ENCODE peak calls at places on chromosome 19, in four cellular contexts. G, F, X and O are unnamed samples.

GRCh38 chr19:49214701-49215100 is 57.1 kb downstream of the TRPM4 start:
- DNase-seq in X (no peak), G (no peak), F (no peak), O (no peak)

GRCh38 chr19:15195381-15195964 is 5.3 kb downstream of the NOTCH3 start:
- DNase-seq in F (peak), X (peak), G (no peak), O (peak)

GRCh38 chr19:45769821-45770191 is 754 bp upstream of the SIX5 start:
- DNase-seq in G (peak), F (no peak), X (no peak), O (peak)

GRCh38 chr19:5191091-5191490 is 149.5 kb downstream of the PTPRS start:
- DNase-seq in G (no peak), F (no peak), X (no peak), O (no peak)

GRCh38 chr19:10550336-10550735 is 6.6 kb downstream of the ATG4D start:
- DNase-seq in X (no peak), F (no peak), G (no peak), O (no peak)

GRCh38 chr19:1252221-1252817 is 3.9 kb downstream of the MIDN start:
- DNase-seq in F (peak), G (peak), X (peak), O (no peak)

GRCh38 chr19:30318936-30319335 is 53.2 kb upstream of the ZNF536 start:
- DNase-seq in F (no peak), X (no peak), G (no peak), O (no peak)

GRCh38 chr19:295687-296370 is 4.6 kb upstream of the PLPP2 start:
- DNase-seq in X (no peak), G (no peak), F (no peak), O (no peak)

GRCh38 chr19:6161271-6161850 is 25.9 kb downstream of the ACSBG2 start:
- DNase-seq in X (no peak), F (no peak), G (no peak), O (no peak)

GRCh38 chr19:48635966-48636858 is 967 bp downstream of the DBP start:
- DNase-seq in G (no peak), X (no peak), F (no peak), O (no peak)

GRCh38 chr19:49555600-49556411 is 24.6 kb downstream of the NOSIP start:
- DNase-seq in X (peak), F (peak), G (peak), O (peak)

GRCh38 chr19:3698386-3698950 is 1.8 kb downstream of the PIP5K1C start:
- DNase-seq in F (no peak), X (no peak), G (no peak), O (no peak)

GRCh38 chr19:19595171-19595701 is 23.3 kb downstream of the PBX4 start:
- DNase-seq in F (no peak), G (peak), X (no peak), O (no peak)

GRCh38 chr19:15417699-15418098 is 1.1 kb downstream of the AKAP8L start:
- DNase-seq in F (no peak), X (no peak), G (no peak), O (no peak)

GRCh38 chr19:15276620-15277019 is 44.4 kb upstream of the EPHX3 start:
- DNase-seq in G (no peak), X (no peak), F (no peak), O (no peak)

GRCh38 chr19:41339936-41340335 is 13.8 kb downstream of the TGFB1 start:
- DNase-seq in X (no peak), G (no peak), F (no peak), O (no peak)

DNA sequence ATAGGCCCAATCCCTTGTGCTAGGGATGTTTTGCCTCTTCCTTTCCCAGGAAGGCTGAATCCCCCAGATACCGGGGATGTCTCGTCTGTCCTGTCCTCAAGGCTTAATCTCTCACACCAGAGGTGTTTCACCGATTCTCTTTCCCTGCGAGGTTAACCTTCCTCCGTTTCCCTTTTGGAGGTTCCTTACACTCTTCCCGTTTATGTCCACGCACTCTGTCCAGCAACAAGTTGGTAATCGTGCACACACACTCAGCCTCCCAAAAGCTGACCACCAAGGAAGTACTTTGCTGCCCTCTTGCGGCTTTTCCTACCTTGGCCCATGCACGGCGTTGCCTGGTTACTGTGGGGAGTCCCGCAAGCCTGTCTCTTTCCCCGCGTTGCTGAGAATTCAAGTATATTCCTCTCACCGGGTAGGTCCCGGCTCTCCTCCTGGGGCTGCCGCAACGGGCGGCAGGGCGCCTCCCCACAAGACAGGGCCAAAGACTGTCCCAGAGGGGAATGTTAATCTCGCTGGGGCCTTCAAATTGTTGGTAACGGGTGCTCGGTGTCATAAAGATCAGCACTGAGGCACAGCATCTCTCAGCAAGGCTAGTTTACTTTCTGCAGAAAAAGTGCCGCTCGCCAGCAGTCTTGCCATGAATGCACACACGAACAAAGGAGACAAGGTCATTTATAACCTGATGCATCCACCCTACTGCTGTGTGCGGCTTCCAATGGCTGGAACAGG is 36.7 kb upstream of the CD177 start:
- DNase-seq in F (no peak), X (no peak), G (no peak), O (no peak)
- TF ChIP-seq CTCF in F (no peak), X (no peak), G (no peak), O (no peak)

DNA sequence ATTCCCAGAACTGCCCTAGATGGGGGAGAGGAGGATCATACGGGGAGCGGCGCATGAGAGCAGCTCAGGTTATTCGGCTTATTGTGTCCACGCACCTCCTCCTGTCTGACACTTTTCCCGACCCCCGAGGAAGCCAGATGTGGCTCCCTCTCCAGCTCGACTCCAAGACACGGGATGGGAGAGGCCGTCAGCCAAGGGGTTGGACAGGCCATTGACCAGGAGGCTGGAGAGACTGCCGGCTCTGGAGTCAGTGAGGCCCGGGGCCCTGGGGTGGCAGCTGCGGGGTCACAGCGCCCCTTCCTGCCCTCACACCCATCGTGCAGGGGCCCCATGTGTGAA is 2.9 kb downstream of the DMKN start:
- DNase-seq in X (no peak), G (no peak), F (no peak), O (no peak)
- TF ChIP-seq CTCF in X (peak), G (no peak), F (peak), O (peak)

DNA sequence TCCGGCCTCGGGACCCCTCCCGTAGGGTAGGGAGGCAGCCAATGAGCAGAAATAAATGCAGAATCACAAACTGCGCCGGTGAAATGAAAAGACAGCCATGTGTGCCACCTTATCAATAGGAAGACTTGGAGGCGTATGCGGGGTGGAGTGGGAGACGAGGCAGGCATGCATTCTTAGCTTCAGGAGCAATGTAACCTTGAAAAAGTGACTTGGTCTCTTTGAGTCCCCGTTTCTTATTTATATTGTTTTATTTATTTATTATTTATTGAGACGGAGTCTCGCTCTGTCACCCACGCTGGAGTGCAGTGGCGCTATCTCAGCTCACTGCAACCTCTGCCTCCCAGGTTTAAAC is 16.0 kb downstream of the SSC5D start:
- DNase-seq in G (no peak), F (no peak), X (no peak), O (no peak)
- TF ChIP-seq CTCF in G (no peak), F (peak), X (no peak), O (peak)

DNA sequence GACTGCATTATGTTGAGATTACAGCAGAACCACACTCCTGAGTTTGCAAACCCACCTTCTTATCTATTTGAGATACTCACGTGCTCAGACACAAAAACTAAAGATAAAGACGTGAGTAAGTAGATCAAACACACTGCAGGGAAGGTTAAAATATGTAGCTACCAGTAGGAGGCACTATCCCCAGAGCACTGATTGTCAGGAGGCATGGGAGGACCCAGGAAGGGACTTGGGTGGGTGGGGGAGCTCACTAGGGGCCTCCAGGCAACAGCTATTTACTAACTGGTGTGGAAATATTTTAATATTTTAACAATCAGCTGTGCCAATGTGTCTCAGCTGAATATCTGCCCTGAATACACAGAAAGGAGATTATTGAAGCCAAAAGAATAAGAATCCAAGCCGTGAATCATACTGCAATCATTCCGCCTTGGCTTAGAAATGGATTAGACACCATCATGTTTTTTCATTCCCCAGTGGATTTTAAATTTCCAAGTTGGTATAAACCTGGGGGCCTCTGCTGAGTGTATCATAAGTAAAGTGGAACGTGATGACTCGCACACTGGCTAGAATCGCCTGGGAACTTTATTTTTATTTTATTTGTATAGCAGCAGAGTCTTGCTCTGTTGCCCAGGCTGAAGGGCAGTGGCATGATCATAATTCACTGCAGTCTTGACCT is 73.2 kb upstream of the CACNA1A start:
- DNase-seq in X (no peak), F (no peak), G (no peak), O (no peak)
- TF ChIP-seq CTCF in X (no peak), F (no peak), G (no peak), O (no peak)

DNA sequence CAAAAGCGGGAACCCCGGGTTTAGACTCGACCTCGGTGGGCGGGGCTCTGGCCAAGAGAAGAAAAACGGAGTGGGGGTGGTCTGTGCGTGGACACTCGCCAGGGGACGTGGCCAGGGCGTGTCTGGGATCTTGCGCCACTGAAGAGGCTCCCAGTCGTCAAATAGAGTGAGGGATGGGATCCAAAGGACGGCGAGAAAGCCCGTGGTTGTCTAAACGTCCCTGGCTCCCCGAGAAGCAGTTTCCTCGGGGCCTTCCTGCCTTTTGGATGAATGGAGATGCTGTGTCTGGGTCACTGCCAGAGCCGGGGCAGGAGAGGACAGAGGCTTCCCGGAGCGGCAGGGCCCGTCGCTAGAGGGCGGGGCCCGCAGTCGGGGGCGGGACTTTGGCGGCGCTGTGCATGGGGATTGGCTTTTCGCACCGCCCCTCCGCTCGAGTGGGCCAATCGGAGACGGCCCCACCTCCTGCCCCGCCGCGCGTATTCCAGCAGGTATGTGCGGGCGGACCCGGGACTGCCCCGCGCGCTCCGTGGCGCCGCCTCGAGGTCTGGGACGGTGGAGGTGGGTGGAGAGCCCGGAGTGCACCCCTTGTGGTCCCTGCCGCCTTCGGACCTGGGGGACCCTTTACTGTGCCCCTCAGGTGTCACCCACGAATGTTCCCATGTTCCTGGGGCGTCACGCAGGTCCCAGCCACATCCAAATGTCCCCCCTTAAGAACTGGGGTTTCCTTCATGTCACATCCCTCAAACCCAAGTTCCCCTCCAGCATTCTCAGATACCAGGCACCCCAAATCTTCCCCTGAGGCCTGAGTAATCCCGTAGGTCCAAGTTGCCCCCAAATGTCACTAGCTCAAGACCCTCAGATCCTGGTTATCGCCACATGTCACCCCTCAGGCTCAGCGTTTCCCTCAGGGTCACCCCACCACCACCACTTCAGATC is 38.4 kb downstream of the ZSWIM4 start:
- DNase-seq in F (peak), G (peak), X (peak), O (peak)
- TF ChIP-seq CTCF in F (peak), G (peak), X (peak), O (peak)